ENCODE peak calls at places on chromosomes 11 and 22, in five cellular contexts. S, F, Y, A and K are unnamed samples.

GRCh38 chr11:110524227-110524626 is 94.5 kb downstream of the FDX1 start:
- DNase-seq in S (no peak), F (peak; percentile 89), Y (no peak), A (no peak), K (no peak)

GRCh38 chr11:20688761-20689160 is 19.4 kb downstream of the NELL1 start:
- DNase-seq in S (no peak), F (no peak), Y (no peak), A (no peak), K (no peak)

GRCh38 chr22:42298746-42299145 is 28.3 kb upstream of the TCF20 start:
- DNase-seq in S (no peak), F (no peak), Y (no peak), A (no peak), K (no peak)

GRCh38 chr11:93652679-93653078 is 8.8 kb upstream of the CEP295 start:
- DNase-seq in S (no peak), F (no peak), Y (no peak), A (no peak), K (no peak)

GRCh38 chr11:27184458-27185312 is 144.1 kb downstream of the BBOX1 start:
- DNase-seq in S (no peak), F (no peak), Y (no peak), A (no peak), K (no peak)

GRCh38 chr11:43282607-43283440 is 29.0 kb upstream of the API5 start:
- DNase-seq in S (peak; percentile 48), F (no peak), Y (peak; percentile 19), A (peak; percentile 22), K (no peak)

GRCh38 chr11:21944577-21944976 is 248.3 kb upstream of the ANO5 start:
- DNase-seq in S (no peak), F (no peak), Y (no peak), A (no peak), K (no peak)

GRCh38 chr11:109547356-109548027 is 125.5 kb downstream of the C11orf87 start:
- DNase-seq in S (no peak), F (peak; percentile 90), Y (no peak), A (no peak), K (no peak)

GRCh38 chr11:56740107-56740506 is 8.4 kb downstream of the OR9G4 start:
- DNase-seq in S (no peak), F (no peak), Y (no peak), A (no peak), K (no peak)

GRCh38 chr11:64331569-64332371 is 8.2 kb upstream of the CCDC88B start:
- DNase-seq in S (peak; percentile 90), F (peak; percentile 76), Y (peak; percentile 54), A (peak; percentile 50), K (peak; percentile 88)

GRCh38 chr11:126280595-126280994 is 2.3 kb upstream of the TIRAP start:
- DNase-seq in S (no peak), F (no peak), Y (no peak), A (no peak), K (no peak)

GRCh38 chr11:116336540-116336939 is 436.2 kb downstream of the BUD13 start:
- DNase-seq in S (no peak), F (no peak), Y (no peak), A (no peak), K (no peak)

GRCh38 chr22:24201681-24202590 is 20.6 kb downstream of the SUSD2 start:
- DNase-seq in S (no peak), F (peak; percentile 49), Y (no peak), A (no peak), K (no peak)

GRCh38 chr22:44287121-44287693 is 25.5 kb downstream of the SHISAL1 start:
- DNase-seq in S (no peak), F (no peak), Y (no peak), A (no peak), K (no peak)

GRCh38 chr11:47848636-47849155 is 546 bp upstream of the NUP160 start:
- DNase-seq in S (no peak), F (no peak), Y (no peak), A (no peak), K (no peak)

GRCh38 chr11:1354125-1354938 is 35.4 kb upstream of the BRSK2 start:
- DNase-seq in S (no peak), F (no peak), Y (no peak), A (no peak), K (no peak)

GRCh38 chr22:29215012-29215860 is 9.5 kb downstream of the EMID1 start:
- DNase-seq in S (no peak), F (no peak), Y (no peak), A (no peak), K (peak; percentile 4)

GRCh38 chr22:26168199-26168915 is 905 bp upstream of the SEZ6L start:
- DNase-seq in S (no peak), F (no peak), Y (no peak), A (no peak), K (no peak)

GRCh38 chr22:46638601-46639431 is 18.6 kb downstream of the GRAMD4 start:
- DNase-seq in S (no peak), F (peak; percentile 14), Y (no peak), A (no peak), K (no peak)

GRCh38 chr11:72078477-72078876 is 1.9 kb downstream of the NUMA1 start:
- DNase-seq in S (no peak), F (peak; percentile 50), Y (no peak), A (no peak), K (no peak)

GRCh38 chr11:104120493-104121200 is 43.3 kb downstream of the PDGFD start:
- DNase-seq in S (no peak), F (no peak), Y (no peak), A (no peak), K (no peak)

GRCh38 chr22:37669586-37669985 is 5.8 kb upstream of the LGALS1 start:
- DNase-seq in S (no peak), F (peak; percentile 66), Y (no peak), A (no peak), K (no peak)